ENCODE peak calls at places on chromosomes 3 and 15, in ten cellular contexts. X is activated gamma-delta T cell treated with Interleukin-2 at 50 U/mL for 16 hours; B is stimulated activated CD4-positive, alpha-beta T cell treated with anti-CD3 and anti-CD28 coated beads, Interleukin-4, amount 100 ng/mL, for 48 hours; T is PC-9; K is heart right ventricle; Y is natural killer cell treated with Interleukin-12 subunit alpha and Interleukin-12 subunit beta and Interleukin-15 and Interleukin-18, amount 100 ng/mL, for 72 hours; C is ELR; O is adipocyte; N is effector CD4-positive, alpha-beta T cell; W is mesenchymal stem cell. Q is an unnamed sample.

GRCh38 chr15:43911235-43911661 is 84.4 kb downstream of the WDR76 start:
- DNase-seq in Y (no peak), N (no peak), K (peak; percentile 63), T (peak; percentile 51), B (no peak), X (no peak), O (peak; percentile 75), C (peak; percentile 92), W (peak; percentile 62), Q (peak; percentile 91)

GRCh38 chr3:11944052-11944673 is 60.0 kb upstream of the SYN2 start:
- DNase-seq in C (peak; percentile 42), T (peak; percentile 3), X (no peak), B (no peak), Y (no peak), N (no peak), O (peak; percentile 44), W (no peak), K (no peak), Q (peak; percentile 42)

GRCh38 chr15:41013698-41014414 is 60.6 kb downstream of the CHAC1 start:
- DNase-seq in T (no peak), B (no peak), N (no peak), K (no peak), O (peak; percentile 94), X (no peak), W (peak; percentile 88), Y (no peak), C (peak; percentile 40), Q (no peak)

GRCh38 chr3:179729086-179729485 is 76.2 kb downstream of the USP13 start:
- DNase-seq in O (no peak), T (no peak), B (no peak), Y (no peak), X (no peak), K (no peak), N (no peak), W (no peak), C (no peak), Q (no peak)

GRCh38 chr15:68333775-68334470 is 56.4 kb downstream of the FEM1B start:
- DNase-seq in B (no peak), Y (no peak), W (peak; percentile 79), C (peak; percentile 63), X (no peak), T (no peak), O (peak; percentile 30), N (no peak), K (no peak), Q (no peak)

GRCh38 chr15:87877114-87877810 is 379.3 kb downstream of the NTRK3 start:
- DNase-seq in O (no peak), N (no peak), T (no peak), W (peak; percentile 71), B (no peak), Y (no peak), C (peak; percentile 60), X (no peak), K (peak; percentile 34), Q (no peak)

GRCh38 chr3:178735032-178735674 is 198.9 kb downstream of the KCNMB2 start:
- DNase-seq in W (no peak), O (no peak), T (no peak), B (no peak), N (no peak), X (no peak), C (no peak), Y (no peak), K (no peak), Q (no peak)

GRCh38 chr15:70083423-70083822 is 14.3 kb downstream of the TLE3 start:
- DNase-seq in C (no peak), T (no peak), K (no peak), W (no peak), B (no peak), O (no peak), X (no peak), Y (no peak), N (no peak), Q (no peak)

GRCh38 chr3:197117107-197117506 is 87.5 kb upstream of the MELTF start:
- DNase-seq in O (no peak), K (no peak), X (no peak), W (peak; percentile 22), T (peak; percentile 7), N (no peak), B (no peak), Y (no peak), C (peak; percentile 15), Q (no peak)

GRCh38 chr3:178205750-178206149 is 330.5 kb upstream of the KCNMB2 start:
- DNase-seq in X (no peak), Y (no peak), O (no peak), B (no peak), T (no peak), N (no peak), K (no peak), C (no peak), W (no peak), Q (no peak)

GRCh38 chr3:189570916-189571315 is 60.3 kb upstream of the TP63 start:
- DNase-seq in N (no peak), O (peak; percentile 25), W (peak; percentile 13), T (no peak), Y (no peak), X (no peak), C (no peak), K (no peak), B (no peak), Q (no peak)

GRCh38 chr15:39817892-39818291 is 35.3 kb upstream of the FSIP1 start:
- DNase-seq in B (no peak), O (peak; percentile 22), K (no peak), Y (no peak), C (no peak), T (no peak), W (no peak), X (no peak), N (no peak), Q (no peak)